ENCODE peak calls at places on chromosomes 11 and 22, in four cellular contexts. K is H54, H is hypothalamus, F is GM12891. R is an unnamed sample.

GRCh38 chr11:119852741-119853140 is 123.7 kb upstream of the NECTIN1 start:
- DNase-seq in K (no peak), F (no peak), H (no peak), R (no peak)

GRCh38 chr22:43829904-43830851 is 18.1 kb upstream of the EFCAB6 start:
- DNase-seq in F (no peak), K (no peak), H (no peak), R (no peak)

GRCh38 chr11:58505849-58506248 is 2.1 kb downstream of the OR5B21 start:
- DNase-seq in K (no peak), F (no peak), H (no peak), R (no peak)

GRCh38 chr11:95088946-95089619 is 563 bp upstream of the ENDOD1 start:
- DNase-seq in H (peak; percentile 40), F (no peak), K (no peak), R (no peak)

GRCh38 chr11:133834399-133835257 is 10.7 kb downstream of the SPATA19 start:
- DNase-seq in K (no peak), H (no peak), F (no peak), R (no peak)

GRCh38 chr11:75557649-75558494 is 4.2 kb upstream of the SERPINH1 start:
- DNase-seq in K (peak; percentile 65), F (no peak), H (no peak), R (no peak)

GRCh38 chr22:37267661-37268413 is 14.5 kb upstream of the CYTH4 start:
- DNase-seq in F (no peak), K (no peak), H (no peak), R (no peak)

GRCh38 chr11:95790933-95791247 is 592 bp downstream of the CEP57 start:
- DNase-seq in K (peak; percentile 3), F (no peak), H (peak; percentile 27), R (no peak)

GRCh38 chr11:65559951-65560537 is 1.9 kb upstream of the LTBP3 start:
- DNase-seq in K (peak; percentile 90), H (no peak), F (no peak), R (peak; percentile 83)

GRCh38 chr22:29202231-29203192 is 3.2 kb upstream of the EMID1 start:
- DNase-seq in H (no peak), K (no peak), F (peak; percentile 78), R (peak; percentile 78)

GRCh38 chr11:35943761-35944502 is at the start of gene LDLRAD3:
- DNase-seq in H (peak; percentile 72), K (peak; percentile 84), F (peak; percentile 74), R (peak; percentile 88)

GRCh38 chr11:130431806-130432205 is 3.4 kb upstream of the ADAMTS8 start:
- DNase-seq in F (no peak), H (no peak), K (no peak), R (no peak)

GRCh38 chr22:22881116-22882032 is 6.2 kb upstream of the IGLL5 start:
- DNase-seq in F (no peak), K (no peak), H (no peak), R (no peak)

GRCh38 chr11:78140392-78141077 is 1.1 kb upstream of the ALG8 start:
- DNase-seq in F (no peak), K (no peak), H (no peak), R (no peak)

GRCh38 chr11:128569291-128569690 is 18.1 kb downstream of the ETS1 start:
- DNase-seq in H (no peak), K (no peak), F (no peak), R (no peak)

GRCh38 chr11:64250875-64251721 is at the start of gene PLCB3:
- DNase-seq in H (peak; percentile 56), K (no peak), F (peak; percentile 92), R (peak; percentile 95)

GRCh38 chr11:68998390-68998911 is 14.6 kb downstream of the MRGPRF start:
- DNase-seq in H (peak; percentile 38), F (no peak), K (no peak), R (no peak)

GRCh38 chr11:118321386-118322082 is 17.0 kb downstream of the CD3E start:
- DNase-seq in H (no peak), F (no peak), K (no peak), R (no peak)

GRCh38 chr11:134501406-134502152 is 89.5 kb upstream of the B3GAT1 start:
- DNase-seq in K (no peak), H (no peak), F (no peak), R (no peak)

GRCh38 chr11:112100457-112100856 is 13.8 kb downstream of the SDHD start:
- DNase-seq in H (no peak), F (no peak), K (no peak), R (no peak)

GRCh38 chr11:112348480-112349029 is 87.9 kb upstream of the PLET1 start:
- DNase-seq in K (no peak), H (no peak), F (no peak), R (no peak)

GRCh38 chr11:121318848-121319834 is 26.6 kb downstream of the SC5D start:
- DNase-seq in F (no peak), H (peak; percentile 38), K (no peak), R (no peak)

GRCh38 chr11:118537409-118537980 is 6.5 kb downstream of the TMEM25 start:
- DNase-seq in K (no peak), F (no peak), H (no peak), R (no peak)